ENCODE peak calls at places on chromosomes 11 and 22, in four cellular contexts. C is foreskin fibroblast, J is A673, U is brain microvascular endothelial cell. D is an unnamed sample.

GRCh38 chr22:46609175-46609690 is 11.0 kb upstream of the GRAMD4 start:
- DNase-seq in C (no peak), J (no peak), U (no peak), D (no peak)

GRCh38 chr11:14380125-14380936 is 21.3 kb upstream of the RRAS2 start:
- DNase-seq in C (no peak), J (no peak), U (no peak), D (no peak)

GRCh38 chr22:36151006-36151595 is 9.5 kb downstream of the APOL3 start:
- DNase-seq in C (peak; percentile 52), J (no peak), U (no peak), D (no peak)

GRCh38 chr11:36441610-36442208 is 68.4 kb downstream of the TRAF6 start:
- DNase-seq in C (no peak), J (no peak), U (no peak), D (no peak)

GRCh38 chr11:20474951-20475517 is 87.5 kb downstream of the PRMT3 start:
- DNase-seq in C (no peak), J (no peak), U (no peak), D (no peak)

GRCh38 chr11:118928870-118929495 is 3.3 kb upstream of the BCL9L start:
- DNase-seq in C (peak; percentile 70), J (peak; percentile 88), U (no peak), D (no peak)

GRCh38 chr11:11421509-11421908 is 68.5 kb upstream of the CSNK2A3 start:
- DNase-seq in C (no peak), J (no peak), U (no peak), D (no peak)

GRCh38 chr11:93668171-93668570 is 6.7 kb downstream of the CEP295 start:
- DNase-seq in C (no peak), J (no peak), U (no peak), D (no peak)

GRCh38 chr11:76576166-76576565 is 94.4 kb downstream of the LRRC32 start:
- DNase-seq in C (no peak), J (no peak), U (no peak), D (no peak)

GRCh38 chr11:47415091-47415854 is 6.9 kb downstream of the SLC39A13 start:
- DNase-seq in C (peak; percentile 36), J (no peak), U (no peak), D (no peak)

GRCh38 chr11:19953342-19953741 is 206.9 kb downstream of the DBX1 start:
- DNase-seq in C (peak; percentile 61), J (no peak), U (peak; percentile 51), D (no peak)

GRCh38 chr11:76596652-76597051 is 73.9 kb downstream of the LRRC32 start:
- DNase-seq in C (no peak), J (no peak), U (no peak), D (no peak)

GRCh38 chr22:43363580-43364435 is 20.6 kb upstream of the SCUBE1 start:
- DNase-seq in C (no peak), J (no peak), U (no peak), D (no peak)

GRCh38 chr11:69261116-69261515 is 32.8 kb upstream of the MYEOV start:
- DNase-seq in C (no peak), J (no peak), U (no peak), D (no peak)

GRCh38 chr22:42299586-42300285 is 29.3 kb upstream of the TCF20 start:
- DNase-seq in C (no peak), J (peak; percentile 38), U (no peak), D (no peak)

GRCh38 chr22:44272330-44272729 is 40.4 kb downstream of the SHISAL1 start:
- DNase-seq in C (no peak), J (no peak), U (no peak), D (no peak)

GRCh38 chr22:46196268-46196667 is 45.9 kb downstream of the PPARA start:
- DNase-seq in C (peak; percentile 25), J (no peak), U (no peak), D (no peak)

GRCh38 chr11:22189660-22190059 is 3.2 kb upstream of the ANO5 start:
- DNase-seq in C (no peak), J (peak; percentile 41), U (no peak), D (no peak)

GRCh38 chr22:30444632-30445437 is 19.3 kb downstream of the MTFP1 start:
- DNase-seq in C (peak; percentile 83), J (peak; percentile 80), U (peak; percentile 67), D (no peak)

GRCh38 chr11:129734654-129735053 is 81.0 kb upstream of the TMEM45B start:
- DNase-seq in C (no peak), J (no peak), U (no peak), D (no peak)

GRCh38 chr22:25202290-25202921 is 2.7 kb downstream of the CRYBB3 start:
- DNase-seq in C (peak; percentile 77), J (peak; percentile 75), U (peak; percentile 49), D (peak; percentile 39)

GRCh38 chr11:68994161-68994890 is 13.5 kb upstream of the MRGPRD start:
- DNase-seq in C (no peak), J (no peak), U (no peak), D (no peak)

GRCh38 chr11:69156673-69157155 is 979 bp downstream of the SMIM38 start:
- DNase-seq in C (peak; percentile 52), J (no peak), U (no peak), D (no peak)

GRCh38 chr11:16669799-16670415 is 68.5 kb upstream of the C11orf58 start:
- DNase-seq in C (no peak), J (peak; percentile 26), U (peak; percentile 43), D (peak; percentile 14)

GRCh38 chr22:39625554-39626537 is 55.3 kb downstream of the CACNA1I start:
- DNase-seq in C (no peak), J (no peak), U (no peak), D (no peak)

GRCh38 chr11:44906641-44907040 is 44.0 kb downstream of the TP53I11 start:
- DNase-seq in C (no peak), J (no peak), U (no peak), D (no peak)

GRCh38 chr11:76604081-76604601 is 66.4 kb downstream of the LRRC32 start:
- DNase-seq in C (no peak), J (no peak), U (no peak), D (no peak)

GRCh38 chr11:61885166-61885778 is 6.1 kb downstream of the FADS3 start:
- DNase-seq in C (no peak), J (no peak), U (no peak), D (no peak)

GRCh38 chr22:38180841-38181452 is 683 bp downstream of the PLA2G6 start:
- DNase-seq in C (peak; percentile 40), J (no peak), U (no peak), D (no peak)

GRCh38 chr22:45129703-45130524 is 33.8 kb upstream of the NUP50 start:
- DNase-seq in C (no peak), J (no peak), U (no peak), D (no peak)

GRCh38 chr22:18966748-18967147 is 30.7 kb upstream of the PRODH start:
- DNase-seq in C (no peak), J (no peak), U (no peak), D (no peak)

GRCh38 chr11:67698247-67698646 is 23.8 kb upstream of the ALDH3B2 start:
- DNase-seq in C (peak; percentile 6), J (peak; percentile 72), U (peak; percentile 3), D (peak; percentile 5)

GRCh38 chr11:119149371-119150275 is 771 bp downstream of the ABCG4 start:
- DNase-seq in C (no peak), J (peak; percentile 58), U (no peak), D (no peak)

GRCh38 chr11:86198156-86198555 is 46.4 kb upstream of the EED start:
- DNase-seq in C (no peak), J (no peak), U (no peak), D (no peak)

GRCh38 chr11:78038697-78039313 is 15.7 kb upstream of the KCTD14 start:
- DNase-seq in C (no peak), J (no peak), U (no peak), D (no peak)

GRCh38 chr11:76781046-76781801 is 1.9 kb upstream of the TSKU start:
- DNase-seq in C (peak; percentile 55), J (no peak), U (no peak), D (peak; percentile 81)

GRCh38 chr11:112321521-112322172 is 61.0 kb upstream of the PLET1 start:
- DNase-seq in C (peak; percentile 80), J (peak; percentile 89), U (peak; percentile 32), D (peak; percentile 62)

GRCh38 chr22:30212363-30212995 is 34.1 kb downstream of the LIF start:
- DNase-seq in C (peak; percentile 98), J (no peak), U (peak; percentile 94), D (peak; percentile 46)

GRCh38 chr11:114377612-114378267 is 22.6 kb downstream of the C11orf71 start:
- DNase-seq in C (peak; percentile 96), J (peak; percentile 74), U (peak; percentile 41), D (peak; percentile 84)

GRCh38 chr11:2444301-2445106 is at the start of the genes KCNQ1 and TRPM5:
- DNase-seq in C (peak; percentile 17), J (no peak), U (no peak), D (no peak)
- H3K4me3 ChIP-seq in C (no peak within 1 kb of the TSS), J (no peak within 1 kb of the TSS), U (no peak within 1 kb of the TSS), D (no peak within 1 kb of the TSS)

GRCh38 chr11:43298397-43298796 is 13.4 kb upstream of the API5 start:
- DNase-seq in C (no peak), J (no peak), U (no peak), D (no peak)
- H3K4me3 ChIP-seq in C (no peak overlapping the region), J (no peak overlapping the region), U (no peak overlapping the region), D (no peak overlapping the region)

DNA sequence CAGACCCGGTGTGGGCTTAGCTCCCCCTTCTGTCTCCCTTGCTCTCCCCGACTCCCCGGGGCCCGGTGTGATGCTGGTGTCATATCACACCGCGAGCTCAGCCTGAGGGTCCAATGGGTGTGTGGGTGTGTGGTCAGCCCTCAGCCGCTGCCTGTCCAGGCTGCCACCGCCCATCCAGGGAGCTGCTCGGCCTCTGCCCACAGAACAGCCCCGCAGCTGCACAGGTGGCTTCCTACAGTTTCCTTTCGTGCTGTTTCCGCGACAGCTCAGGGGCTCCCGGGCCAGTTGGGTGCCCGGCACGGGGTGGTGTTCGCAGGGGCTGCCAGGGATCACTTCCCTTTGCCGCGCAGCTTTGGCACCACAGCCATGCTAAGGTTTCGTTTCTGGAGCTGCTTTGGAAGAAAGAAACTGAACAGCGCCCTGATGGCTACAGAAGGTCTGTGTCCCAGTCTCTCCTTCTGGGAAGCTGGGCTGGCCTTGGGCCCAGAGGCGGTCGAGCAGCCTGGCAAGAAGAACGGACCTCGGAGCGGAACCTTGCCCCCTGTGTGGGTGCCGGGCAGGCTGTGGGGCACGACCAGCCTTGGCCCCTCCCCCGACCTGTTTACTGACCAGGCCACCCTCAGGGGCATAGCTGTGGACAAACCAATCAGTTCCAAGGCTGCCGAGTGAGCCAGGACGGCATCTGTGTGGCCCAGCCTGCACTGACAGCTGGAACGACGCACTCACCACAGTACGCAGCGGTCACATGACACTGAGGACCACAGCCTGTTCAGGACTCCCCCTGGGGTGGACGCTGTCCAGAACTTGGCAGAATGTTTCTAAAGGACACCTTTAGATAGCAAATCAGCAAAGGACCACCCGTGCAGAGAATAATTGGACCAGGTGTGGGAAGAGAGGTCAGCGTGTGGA is 7.0 kb downstream of the PIM3 start:
- DNase-seq in C (peak; percentile 65), J (no peak), U (no peak), D (no peak)
- H3K4me3 ChIP-seq in C (no peak overlapping the region), J (no peak overlapping the region), U (no peak overlapping the region), D (no peak overlapping the region)

GRCh38 chr11:32439488-32440210 is 4.3 kb upstream of the WT1 start:
- DNase-seq in C (no peak), J (peak; percentile 91), U (no peak), D (no peak)

GRCh38 chr11:32438346-32438882 is 3.1 kb upstream of the WT1 start:
- DNase-seq in C (no peak), J (no peak), U (no peak), D (no peak)

GRCh38 chr11:32440372-32440888 is 5.1 kb upstream of the WT1 start:
- DNase-seq in C (no peak), J (no peak), U (no peak), D (no peak)

GRCh38 chr11:32437406-32438345 is 2.3 kb upstream of the WT1 start:
- DNase-seq in C (no peak), J (peak; percentile 85), U (no peak), D (no peak)

GRCh38 chr11:32438883-32439487 is 3.6 kb upstream of the WT1 start:
- DNase-seq in C (no peak), J (peak; percentile 62), U (no peak), D (no peak)
- H3K4me3 ChIP-seq in C (no peak overlapping the region), J (peak overlapping the region; percentile 20), U (no peak overlapping the region), D (no peak overlapping the region)

D was measured in HFF-Myc.